ENCODE peak calls at places on chromosomes 6 and 20, in five cellular contexts. R, J, Z, L and W are unnamed samples.

GRCh38 chr20:35223941-35224340 is 2.5 kb upstream of the MMP24 start:
- DNase-seq in L (no peak), J (no peak), Z (no peak), R (no peak), W (no peak)

GRCh38 chr20:52303281-52303950 is 111.8 kb upstream of the ZFP64 start:
- DNase-seq in R (no peak), Z (no peak), J (no peak), L (peak; percentile 11), W (no peak)

GRCh38 chr6:130132286-130132701 is 90.5 kb downstream of the SAMD3 start:
- DNase-seq in J (no peak), R (no peak), Z (peak; percentile 78), L (no peak), W (no peak)

GRCh38 chr6:154932562-154933027 is 62.5 kb upstream of the TIAM2 start:
- DNase-seq in R (peak; percentile 36), L (no peak), J (no peak), Z (no peak), W (no peak)

GRCh38 chr20:57629976-57630525 is 9.8 kb upstream of the ZBP1 start:
- DNase-seq in R (no peak), L (no peak), Z (no peak), J (no peak), W (peak; percentile 22)

GRCh38 chr6:1310628-1311399 is 1.1 kb upstream of the FOXQ1 start:
- DNase-seq in R (no peak), L (peak; percentile 74), J (no peak), Z (no peak), W (no peak)

GRCh38 chr6:49540614-49541013 is 9.9 kb upstream of the C6orf141 start:
- DNase-seq in R (no peak), L (no peak), Z (no peak), J (no peak), W (no peak)

GRCh38 chr6:7505196-7505699 is 36.2 kb upstream of the DSP start:
- DNase-seq in L (no peak), Z (no peak), R (peak; percentile 53), J (no peak), W (peak; percentile 39)

GRCh38 chr20:63587256-63587655 is 13.2 kb upstream of the HELZ2 start:
- DNase-seq in L (no peak), J (no peak), R (no peak), Z (no peak), W (no peak)

GRCh38 chr6:66556936-66557335 is 849.9 kb upstream of the EYS start:
- DNase-seq in R (no peak), J (no peak), Z (no peak), L (no peak), W (no peak)

GRCh38 chr20:22998476-22998875 is 36.6 kb upstream of the SSTR4 start:
- DNase-seq in L (no peak), J (no peak), R (no peak), Z (no peak), W (no peak)

GRCh38 chr6:130215526-130215925 is 7.2 kb downstream of the SAMD3 start:
- DNase-seq in J (no peak), R (no peak), Z (peak; percentile 21), L (no peak), W (no peak)

GRCh38 chr6:286681-287499 is 5.4 kb upstream of the DUSP22 start:
- DNase-seq in R (no peak), J (no peak), Z (peak; percentile 68), L (no peak), W (no peak)

GRCh38 chr6:93684339-93684738 is 265.0 kb upstream of the EPHA7 start:
- DNase-seq in L (no peak), Z (no peak), R (no peak), J (no peak), W (no peak)

GRCh38 chr20:47676912-47677311 is 108.4 kb downstream of the SULF2 start:
- DNase-seq in R (no peak), J (no peak), Z (no peak), L (no peak), W (no peak)

GRCh38 chr6:121093928-121094327 is 240.4 kb downstream of the TBC1D32 start:
- DNase-seq in Z (no peak), R (peak; percentile 64), L (no peak), J (no peak), W (no peak)

GRCh38 chr20:58268936-58269619 is 40.4 kb upstream of the RAB22A start:
- DNase-seq in R (no peak), L (no peak), J (no peak), Z (no peak), W (no peak)

GRCh38 chr6:27502508-27503435 is 29.9 kb upstream of the ZNF184 start:
- DNase-seq in J (no peak), L (peak; percentile 81), Z (peak; percentile 88), R (peak; percentile 64), W (no peak)

GRCh38 chr6:120328521-120328920 is 979.0 kb upstream of the MAN1A1 start:
- DNase-seq in Z (no peak), J (no peak), R (no peak), L (no peak), W (no peak)

GRCh38 chr6:111356551-111356950 is 126.5 kb downstream of the REV3L start:
- DNase-seq in R (no peak), Z (no peak), J (no peak), L (no peak), W (no peak)

GRCh38 chr6:116370328-116370716 is 425 bp upstream of the DSE start:
- DNase-seq in R (no peak), L (no peak), Z (no peak), J (no peak), W (no peak)

GRCh38 chr6:24910850-24911712 is 24.7 kb downstream of the RIPOR2 start:
- DNase-seq in L (peak; percentile 85), J (peak; percentile 90), R (peak; percentile 72), Z (peak; percentile 49), W (peak; percentile 55)

GRCh38 chr6:31075528-31075927 is 36.8 kb downstream of the C6orf15 start:
- DNase-seq in Z (no peak), J (no peak), R (peak; percentile 52), L (no peak), W (no peak)

GRCh38 chr6:15243994-15244604 is 1.8 kb upstream of the JARID2 start:
- DNase-seq in J (peak; percentile 53), L (no peak), Z (no peak), R (no peak), W (no peak)

GRCh38 chr20:10379761-10380160 is 54.3 kb downstream of the MKKS start:
- DNase-seq in Z (no peak), L (no peak), J (no peak), R (no peak), W (no peak)

GRCh38 chr6:170329321-170329720 is 22.8 kb downstream of the FAM120B start:
- DNase-seq in Z (no peak), L (no peak), J (no peak), R (no peak), W (no peak)

GRCh38 chr6:125918230-125918629 is 38.3 kb upstream of the HINT3 start:
- DNase-seq in Z (no peak), L (no peak), J (no peak), R (no peak), W (no peak)

GRCh38 chr6:47203266-47203967 is 106.3 kb downstream of the TNFRSF21 start:
- DNase-seq in Z (peak; percentile 72), L (no peak), J (no peak), R (no peak), W (no peak)

GRCh38 chr20:20366896-20367680 is 816 bp upstream of the INSM1 start:
- DNase-seq in L (no peak), R (no peak), Z (no peak), J (no peak), W (peak; percentile 37)

GRCh38 chr6:11366934-11367637 is 134.6 kb upstream of the NEDD9 start:
- DNase-seq in Z (no peak), L (no peak), R (peak; percentile 20), J (no peak), W (no peak)

GRCh38 chr6:32885698-32886286 is 31.8 kb downstream of the PSMB9 start:
- DNase-seq in L (no peak), R (peak; percentile 86), J (no peak), Z (peak; percentile 86), W (no peak)

GRCh38 chr6:93419304-93420162 is at the start of gene EPHA7:
- DNase-seq in R (peak; percentile 91), L (peak; percentile 97), J (peak; percentile 94), Z (peak; percentile 72), W (peak; percentile 92)

GRCh38 chr20:12409501-12409900 is 491.8 kb downstream of the BTBD3 start:
- DNase-seq in L (no peak), J (no peak), Z (no peak), R (no peak), W (no peak)

GRCh38 chr6:52802806-52803205 is 810 bp downstream of the GSTA1 start:
- DNase-seq in R (no peak), Z (no peak), L (no peak), J (no peak), W (no peak)
- H3K4me3 ChIP-seq in R (no peak overlapping the region), Z (no peak overlapping the region), L (no peak overlapping the region), J (no peak overlapping the region), W (no peak overlapping the region)

DNA sequence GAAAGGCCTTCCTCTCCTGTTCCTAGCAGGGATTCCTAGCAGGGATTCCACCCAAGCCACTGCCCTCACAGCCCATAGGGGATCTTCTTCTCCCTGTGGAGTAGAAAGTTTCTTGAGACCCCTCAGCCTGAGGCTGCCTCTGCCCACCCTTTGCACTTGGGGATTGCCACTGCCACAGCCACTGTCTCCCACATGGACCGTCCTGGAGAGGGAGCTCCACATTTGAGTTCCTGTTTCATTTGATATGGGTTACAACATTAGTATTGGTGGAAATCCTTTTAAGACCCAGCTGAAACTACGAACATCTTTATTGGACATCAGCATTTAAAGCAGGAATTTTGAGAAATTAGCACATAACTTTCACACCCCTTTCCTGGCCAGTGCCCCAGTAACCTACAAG is 25.6 kb downstream of the HLA-G start:
- DNase-seq in J (no peak), L (no peak), Z (no peak), R (no peak), W (no peak)
- TF ChIP-seq CTCF in J (no peak), L (no peak), Z (no peak), R (no peak), W (no peak)

DNA sequence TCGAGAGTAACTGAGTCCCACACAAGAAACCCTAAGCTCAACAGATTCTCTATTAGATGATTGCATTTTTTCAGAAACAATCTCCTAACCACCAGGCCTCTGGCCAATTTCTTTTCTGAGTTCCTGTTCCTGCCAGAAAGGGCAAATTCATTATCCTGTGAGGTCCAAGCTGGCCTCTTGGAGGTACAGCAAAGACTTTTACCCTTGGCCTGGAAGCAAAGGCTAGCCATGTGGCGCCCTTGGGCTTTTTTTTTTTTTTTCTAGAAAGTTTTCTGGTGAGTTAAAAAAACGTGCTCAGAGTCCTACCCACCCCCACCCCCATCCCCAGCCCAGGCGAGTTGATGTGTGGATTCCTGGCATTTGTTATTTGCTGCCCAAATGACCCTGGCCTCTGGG is 59.0 kb upstream of the EEF1A1 start:
- DNase-seq in L (no peak), J (no peak), R (peak; percentile 97), Z (peak; percentile 55), W (no peak)
- H3K4me3 ChIP-seq in L (no peak overlapping the region), J (peak overlapping the region; percentile 20), R (no peak overlapping the region), Z (peak overlapping the region; percentile 46), W (no peak overlapping the region)

GRCh38 chr6:168116975-168117899 is 38.2 kb upstream of the FRMD1 start:
- DNase-seq in Z (no peak), J (no peak), R (no peak), L (no peak), W (peak; percentile 21)

GRCh38 chr6:168119539-168119938 is 40.5 kb upstream of the FRMD1 start:
- DNase-seq in L (no peak), R (no peak), Z (no peak), J (no peak), W (no peak)

GRCh38 chr6:168116446-168116974 is 37.5 kb upstream of the FRMD1 start:
- DNase-seq in R (no peak), J (no peak), Z (no peak), L (no peak), W (no peak)

GRCh38 chr6:168118935-168119334 is 39.9 kb upstream of the FRMD1 start:
- DNase-seq in J (no peak), R (no peak), Z (no peak), L (no peak), W (no peak)

GRCh38 chr6:168117942-168118341 is 38.9 kb upstream of the FRMD1 start:
- DNase-seq in J (no peak), L (no peak), Z (no peak), R (no peak), W (no peak)
- TF ChIP-seq CTCF in J (peak; percentile 44), L (peak; percentile 56), Z (no peak), R (peak; percentile 13), W (no peak)